ENCODE peak calls at places on chromosome 20, in seven cellular contexts. H is activated T-cell treated with anti-CD3 and anti-CD28 coated beads, Interleukin-2, amount 50 U/mL, for 4 hours; G is stimulated activated CD4-positive, alpha-beta T cell treated with anti-CD3 and anti-CD28 coated beads, Interleukin-15, amount 100 ng/mL, for 24 hours; J is Calu3; X is uterus; D is colonic mucosa; P is kidney tubule cell. T is an unnamed sample.

GRCh38 chr20:31690124-31690666 is 32.5 kb downstream of the BCL2L1 start:
- DNase-seq in D (no peak), J (no peak), X (no peak), P (no peak), H (no peak), G (no peak), T (no peak)

GRCh38 chr20:53692465-53693067 is 98.9 kb upstream of the ZNF217 start:
- DNase-seq in G (no peak), H (no peak), D (no peak), X (peak), P (no peak), J (no peak), T (no peak)

GRCh38 chr20:63276956-63277355 is 4.3 kb downstream of the ARFGAP1 start:
- DNase-seq in J (no peak), D (no peak), X (no peak), P (no peak), H (no peak), G (no peak), T (no peak)

GRCh38 chr20:59693587-59693986 is 89.2 kb downstream of the PHACTR3 start:
- DNase-seq in G (no peak), X (no peak), H (no peak), P (no peak), J (no peak), D (no peak), T (no peak)

GRCh38 chr20:63180541-63181185 is 35.3 kb downstream of the YTHDF1 start:
- DNase-seq in X (no peak), G (no peak), P (no peak), H (no peak), D (no peak), J (no peak), T (no peak)

GRCh38 chr20:34024733-34025351 is 31.1 kb downstream of the RALY start:
- DNase-seq in J (no peak), G (no peak), X (no peak), H (no peak), D (peak), P (no peak), T (no peak)

GRCh38 chr20:47791084-47791599 is 5.9 kb upstream of the SULF2 start:
- DNase-seq in G (no peak), D (no peak), H (no peak), P (no peak), J (no peak), X (no peak), T (no peak)

GRCh38 chr20:19928379-19929360 is 88.5 kb upstream of the NAA20 start:
- DNase-seq in X (no peak), J (no peak), G (no peak), P (no peak), H (no peak), D (peak), T (no peak)

GRCh38 chr20:62641749-62642665 is at the start of gene SLCO4A1:
- DNase-seq in H (peak), D (peak), J (peak), G (peak), X (peak), P (peak), T (peak)

GRCh38 chr20:51319522-51319921 is 223.0 kb downstream of the NFATC2 start:
- DNase-seq in P (peak), G (no peak), J (no peak), H (no peak), D (no peak), X (no peak), T (no peak)

GRCh38 chr20:38825901-38826625 is 20.6 kb downstream of the PPP1R16B start:
- DNase-seq in D (no peak), X (no peak), H (no peak), G (no peak), J (peak), P (peak), T (no peak)

GRCh38 chr20:3557237-3557636 is 86.4 kb downstream of the ATRN start:
- DNase-seq in X (no peak), D (no peak), P (no peak), J (no peak), H (no peak), G (no peak), T (no peak)

T was measured in putamen.